ENCODE peak calls at places on chromosomes 12 and 14, in seven cellular contexts. One of them, this sample, is unnamed.

GRCh38 chr14:31955941-31956579 is 121.0 kb upstream of the ARHGAP5 start:
- DNase-seq in hepatocyte: no peak
- DNase-seq in left cardiac atrium: no peak
- DNase-seq in MV-4-11: no peak
- DNase-seq in HS-27A: no peak
- DNase-seq in stomach: no peak
- DNase-seq in pancreas: no peak
- DNase-seq in this sample: no peak

GRCh38 chr14:62077676-62078261 is 315.5 kb downstream of the SNAPC1 start:
- DNase-seq in stomach: no peak
- DNase-seq in MV-4-11: no peak
- DNase-seq in pancreas: no peak
- DNase-seq in hepatocyte: no peak
- DNase-seq in HS-27A: no peak
- DNase-seq in left cardiac atrium: no peak
- DNase-seq in this sample: no peak

GRCh38 chr14:63248211-63248610 is 44.0 kb downstream of the RHOJ start:
- DNase-seq in left cardiac atrium: no peak
- DNase-seq in MV-4-11: no peak
- DNase-seq in HS-27A: peak; percentile 12
- DNase-seq in stomach: no peak
- DNase-seq in pancreas: no peak
- DNase-seq in hepatocyte: no peak
- DNase-seq in this sample: no peak

GRCh38 chr12:130070017-130070653 is 92.1 kb upstream of the FZD10 start:
- DNase-seq in hepatocyte: no peak
- DNase-seq in MV-4-11: no peak
- DNase-seq in left cardiac atrium: peak; percentile 43
- DNase-seq in HS-27A: no peak
- DNase-seq in stomach: no peak
- DNase-seq in pancreas: peak; percentile 40
- DNase-seq in this sample: no peak

GRCh38 chr14:95149441-95149840 is 7.9 kb downstream of the DICER1 start:
- DNase-seq in HS-27A: no peak
- DNase-seq in pancreas: no peak
- DNase-seq in left cardiac atrium: no peak
- DNase-seq in MV-4-11: no peak
- DNase-seq in hepatocyte: no peak
- DNase-seq in stomach: no peak
- DNase-seq in this sample: no peak

GRCh38 chr12:122081108-122081696 is 2.6 kb downstream of the MLXIP start:
- DNase-seq in stomach: no peak
- DNase-seq in HS-27A: no peak
- DNase-seq in pancreas: no peak
- DNase-seq in left cardiac atrium: no peak
- DNase-seq in hepatocyte: no peak
- DNase-seq in MV-4-11: peak; percentile 36
- DNase-seq in this sample: peak; percentile 16

GRCh38 chr12:122124370-122124769 is 45.8 kb downstream of the MLXIP start:
- DNase-seq in MV-4-11: no peak
- DNase-seq in stomach: no peak
- DNase-seq in HS-27A: no peak
- DNase-seq in hepatocyte: no peak
- DNase-seq in pancreas: no peak
- DNase-seq in left cardiac atrium: no peak
- DNase-seq in this sample: no peak

GRCh38 chr12:52055781-52056711 is 4.8 kb downstream of the NR4A1 start:
- DNase-seq in hepatocyte: peak; percentile 19
- DNase-seq in stomach: peak; percentile 43
- DNase-seq in pancreas: peak; percentile 8
- DNase-seq in HS-27A: no peak
- DNase-seq in MV-4-11: no peak
- DNase-seq in left cardiac atrium: peak; percentile 49
- DNase-seq in this sample: peak; percentile 87

GRCh38 chr14:89279649-89280232 is 137.3 kb downstream of the FOXN3 start:
- DNase-seq in left cardiac atrium: no peak
- DNase-seq in MV-4-11: no peak
- DNase-seq in hepatocyte: no peak
- DNase-seq in HS-27A: no peak
- DNase-seq in pancreas: no peak
- DNase-seq in stomach: no peak
- DNase-seq in this sample: no peak

GRCh38 chr12:26121323-26121740 is 3.5 kb downstream of the BHLHE41 start:
- DNase-seq in left cardiac atrium: no peak
- DNase-seq in hepatocyte: no peak
- DNase-seq in stomach: no peak
- DNase-seq in MV-4-11: no peak
- DNase-seq in HS-27A: no peak
- DNase-seq in pancreas: no peak
- DNase-seq in this sample: no peak

GRCh38 chr12:82225871-82226270 is 132.3 kb downstream of the CCDC59 start:
- DNase-seq in HS-27A: no peak
- DNase-seq in pancreas: no peak
- DNase-seq in hepatocyte: no peak
- DNase-seq in MV-4-11: no peak
- DNase-seq in left cardiac atrium: no peak
- DNase-seq in stomach: no peak
- DNase-seq in this sample: no peak

GRCh38 chr12:116697305-116698130 is 40.4 kb downstream of the SPRING1 start:
- DNase-seq in hepatocyte: peak; percentile 40
- DNase-seq in HS-27A: no peak
- DNase-seq in pancreas: peak; percentile 58
- DNase-seq in MV-4-11: peak; percentile 31
- DNase-seq in stomach: peak; percentile 67
- DNase-seq in left cardiac atrium: no peak
- DNase-seq in this sample: no peak

GRCh38 chr12:44816446-44817017 is 59.6 kb downstream of the NELL2 start:
- DNase-seq in hepatocyte: peak; percentile 29
- DNase-seq in pancreas: no peak
- DNase-seq in stomach: no peak
- DNase-seq in MV-4-11: no peak
- DNase-seq in HS-27A: no peak
- DNase-seq in left cardiac atrium: no peak
- DNase-seq in this sample: no peak

GRCh38 chr12:97404549-97404948 is 58.1 kb upstream of the RMST start:
- DNase-seq in stomach: peak; percentile 32
- DNase-seq in MV-4-11: peak; percentile 10
- DNase-seq in hepatocyte: peak; percentile 69
- DNase-seq in left cardiac atrium: peak; percentile 24
- DNase-seq in HS-27A: no peak
- DNase-seq in pancreas: peak; percentile 9
- DNase-seq in this sample: no peak

GRCh38 chr12:48176417-48176751 is 7.1 kb upstream of the CCDC184 start:
- DNase-seq in pancreas: no peak
- DNase-seq in hepatocyte: no peak
- DNase-seq in MV-4-11: no peak
- DNase-seq in left cardiac atrium: no peak
- DNase-seq in HS-27A: no peak
- DNase-seq in stomach: no peak
- DNase-seq in this sample: no peak

GRCh38 chr14:102579696-102580551 is 12.5 kb upstream of the RCOR1 start:
- DNase-seq in left cardiac atrium: no peak
- DNase-seq in stomach: no peak
- DNase-seq in HS-27A: no peak
- DNase-seq in pancreas: no peak
- DNase-seq in hepatocyte: peak; percentile 39
- DNase-seq in MV-4-11: no peak
- DNase-seq in this sample: no peak

GRCh38 chr12:530308-530707 is 70.6 kb downstream of the B4GALNT3 start:
- DNase-seq in MV-4-11: peak; percentile 79
- DNase-seq in left cardiac atrium: no peak
- DNase-seq in hepatocyte: no peak
- DNase-seq in pancreas: no peak
- DNase-seq in HS-27A: no peak
- DNase-seq in stomach: no peak
- DNase-seq in this sample: no peak

GRCh38 chr12:121789233-121789781 is 4.2 kb downstream of the RHOF start:
- DNase-seq in stomach: no peak
- DNase-seq in hepatocyte: no peak
- DNase-seq in MV-4-11: peak; percentile 49
- DNase-seq in pancreas: no peak
- DNase-seq in HS-27A: no peak
- DNase-seq in left cardiac atrium: no peak
- DNase-seq in this sample: peak; percentile 67

GRCh38 chr14:106024983-106025604 is 498.7 kb downstream of the TMEM121 start:
- DNase-seq in left cardiac atrium: no peak
- DNase-seq in HS-27A: no peak
- DNase-seq in MV-4-11: no peak
- DNase-seq in stomach: no peak
- DNase-seq in pancreas: no peak
- DNase-seq in hepatocyte: no peak
- DNase-seq in this sample: no peak

GRCh38 chr14:53468876-53469275 is 315.8 kb upstream of the DDHD1 start:
- DNase-seq in HS-27A: no peak
- DNase-seq in MV-4-11: no peak
- DNase-seq in left cardiac atrium: no peak
- DNase-seq in pancreas: no peak
- DNase-seq in stomach: no peak
- DNase-seq in hepatocyte: no peak
- DNase-seq in this sample: no peak

GRCh38 chr12:53076461-53076860 is 2.7 kb downstream of the SPRYD3 start:
- DNase-seq in stomach: no peak
- DNase-seq in pancreas: no peak
- DNase-seq in hepatocyte: no peak
- DNase-seq in MV-4-11: no peak
- DNase-seq in left cardiac atrium: no peak
- DNase-seq in HS-27A: no peak
- DNase-seq in this sample: no peak

GRCh38 chr12:123115409-123116111 is 35.3 kb downstream of the PITPNM2 start:
- DNase-seq in HS-27A: peak; percentile 15
- DNase-seq in MV-4-11: peak; percentile 85
- DNase-seq in pancreas: peak; percentile 26
- DNase-seq in hepatocyte: peak; percentile 44
- DNase-seq in left cardiac atrium: peak; percentile 66
- DNase-seq in stomach: no peak
- DNase-seq in this sample: peak; percentile 79